ENCODE peak calls at places on chromosomes 5 and 9, in four cellular contexts. N, P, Z and D are unnamed samples.

GRCh38 chr5:156913719-156914370 is 49.2 kb downstream of the TIMD4 start:
- DNase-seq in Z (no peak), P (peak), N (no peak), D (peak)

GRCh38 chr5:3996871-3997410 is 401.3 kb downstream of the IRX1 start:
- DNase-seq in P (no peak), Z (no peak), N (no peak), D (no peak)

GRCh38 chr9:6667633-6668280 is 22.2 kb upstream of the GLDC start:
- DNase-seq in P (no peak), Z (peak), N (peak), D (no peak)

GRCh38 chr9:135134253-135135028 is 47.0 kb downstream of the OLFM1 start:
- DNase-seq in N (no peak), P (no peak), Z (peak), D (no peak)

GRCh38 chr5:65951330-65951729 is 25.0 kb downstream of the ERBIN start:
- DNase-seq in P (no peak), Z (no peak), N (no peak), D (no peak)

GRCh38 chr9:87959916-87960581 is 14.3 kb downstream of the CDK20 start:
- DNase-seq in N (no peak), Z (no peak), P (no peak), D (no peak)

GRCh38 chr5:148848378-148849031 is 22.1 kb downstream of the ADRB2 start:
- DNase-seq in N (no peak), P (no peak), Z (no peak), D (no peak)

GRCh38 chr5:140882591-140882899 is 621 bp downstream of the PCDHA13 start:
- DNase-seq in P (no peak), Z (peak), N (no peak), D (peak)

GRCh38 chr5:67165524-67166459 is 30.8 kb downstream of the CD180 start:
- DNase-seq in P (no peak), N (peak), Z (peak), D (peak)

GRCh38 chr9:5608298-5609254 is 20.3 kb upstream of the RIC1 start:
- DNase-seq in Z (no peak), P (no peak), N (no peak), D (no peak)

GRCh38 chr5:38765461-38765861 is 80.4 kb upstream of the OSMR start:
- DNase-seq in N (no peak), P (no peak), Z (no peak), D (no peak)

GRCh38 chr5:91885291-91886265 is 502.5 kb upstream of the ARRDC3 start:
- DNase-seq in Z (no peak), P (no peak), N (no peak), D (no peak)

GRCh38 chr5:153835891-153836515 is 202.7 kb downstream of the FAM114A2 start:
- DNase-seq in N (no peak), Z (peak), P (no peak), D (no peak)

GRCh38 chr5:100852051-100852450 is 51.0 kb downstream of the ST8SIA4 start:
- DNase-seq in P (no peak), N (no peak), Z (no peak), D (no peak)

GRCh38 chr5:149936044-149936699 is 8.4 kb downstream of the PDE6A start:
- DNase-seq in P (no peak), Z (no peak), N (no peak), D (no peak)

GRCh38 chr9:131395027-131395744 is 1.3 kb downstream of the PRRC2B start:
- DNase-seq in N (peak), P (peak), Z (no peak), D (peak)

GRCh38 chr9:131478421-131478868 is 24.3 kb upstream of the POMT1 start:
- DNase-seq in Z (peak), N (peak), P (no peak), D (peak)

GRCh38 chr5:10353241-10354047 is at the start of gene MARCHF6:
- DNase-seq in P (peak), Z (peak), N (peak), D (peak)

GRCh38 chr9:131625848-131626670 is 80.7 kb downstream of the PRRT1B start:
- DNase-seq in Z (peak), N (no peak), P (no peak), D (no peak)

GRCh38 chr5:36202521-36202961 is 39.2 kb downstream of the NADK2 start:
- DNase-seq in Z (no peak), P (no peak), N (no peak), D (no peak)

GRCh38 chr9:137156567-137157375 is 13.1 kb downstream of the LRRC26 start:
- DNase-seq in N (peak), Z (peak), P (no peak), D (peak)

GRCh38 chr5:149028161-149028560 is 34.7 kb downstream of the SH3TC2 start:
- DNase-seq in N (no peak), Z (no peak), P (no peak), D (no peak)

DNA sequence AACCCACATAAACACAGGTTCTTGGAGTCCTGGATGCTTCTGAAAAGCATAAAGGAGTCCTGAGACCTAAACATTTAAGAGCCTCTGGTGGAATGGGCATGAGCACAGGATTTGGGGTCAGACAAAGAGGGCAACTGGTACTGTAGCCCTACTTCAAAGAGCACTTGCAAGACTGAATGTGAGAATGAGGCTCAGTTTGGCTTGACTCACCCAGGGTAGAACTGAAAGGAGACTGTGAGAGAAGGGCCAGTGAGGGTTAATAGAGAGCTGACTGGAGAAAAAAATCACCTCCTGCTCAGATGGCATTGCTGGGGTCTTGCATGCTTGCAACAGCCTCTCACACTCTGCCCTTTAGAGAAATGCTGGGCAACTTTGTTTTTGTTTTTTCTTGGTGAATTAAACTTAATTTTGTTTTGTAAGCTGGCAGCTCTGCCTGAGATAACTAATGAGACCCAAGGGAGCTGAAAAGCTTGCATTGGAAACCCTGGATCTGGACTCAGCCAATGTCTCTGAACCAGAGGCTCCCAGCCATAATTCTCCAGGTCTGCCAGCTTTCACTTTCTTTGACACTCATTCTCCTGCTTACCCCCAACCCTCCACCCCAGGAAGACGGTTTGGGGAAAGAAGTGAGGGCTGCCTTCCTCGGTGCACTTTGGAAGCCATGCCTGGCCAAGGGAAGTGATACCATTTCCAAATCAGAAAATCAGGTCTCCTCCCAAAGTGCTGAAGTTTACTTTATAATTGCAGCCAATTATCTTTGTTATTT is 161.1 kb upstream of the PANK3 start:
- DNase-seq in Z (no peak), P (no peak), N (no peak), D (no peak)
- TF ChIP-seq USF1 in Z (no peak), P (no peak), N (no peak), D (no peak)

GRCh38 chr9:12933957-12934356 is 159.1 kb downstream of the LURAP1L start:
- DNase-seq in Z (no peak), N (no peak), P (no peak), D (no peak)
- TF ChIP-seq USF1 in Z (no peak), N (no peak), P (no peak), D (no peak)

DNA sequence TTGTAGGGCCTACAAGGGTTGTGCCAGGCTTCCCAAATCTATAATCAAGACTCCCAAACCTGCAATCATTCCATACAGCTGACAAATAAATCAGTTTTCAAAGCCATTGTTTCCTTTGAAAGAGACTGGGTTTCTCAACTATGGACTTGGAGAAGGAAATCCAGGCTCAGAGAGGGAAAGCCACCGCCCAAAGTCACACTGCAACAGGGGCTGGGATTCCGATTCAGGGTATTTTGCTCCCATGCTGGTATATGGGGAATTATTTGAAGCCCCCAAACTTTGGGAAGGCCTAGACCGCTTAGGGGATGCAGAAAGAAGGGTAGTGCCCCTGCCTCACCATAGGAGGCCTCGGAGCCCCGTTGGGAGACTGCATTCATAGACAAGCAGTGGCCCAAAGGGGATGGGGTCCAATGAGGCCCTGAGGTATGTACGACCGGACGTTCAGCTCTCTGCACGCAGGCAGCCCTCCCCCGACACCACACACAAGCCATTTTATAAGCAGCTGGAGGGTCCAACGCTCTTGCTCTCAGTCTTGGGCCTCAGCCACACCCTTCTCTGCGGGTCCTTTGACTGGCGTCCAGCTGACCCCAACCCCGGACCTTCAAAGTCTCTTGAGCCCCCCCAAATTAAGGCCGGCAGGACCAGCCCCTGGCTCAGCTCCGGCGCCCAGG is 712 bp downstream of the ANXA6 start:
- DNase-seq in N (no peak), P (no peak), Z (peak), D (peak)
- TF ChIP-seq USF1 in N (no peak), P (no peak), Z (no peak), D (no peak)

DNA sequence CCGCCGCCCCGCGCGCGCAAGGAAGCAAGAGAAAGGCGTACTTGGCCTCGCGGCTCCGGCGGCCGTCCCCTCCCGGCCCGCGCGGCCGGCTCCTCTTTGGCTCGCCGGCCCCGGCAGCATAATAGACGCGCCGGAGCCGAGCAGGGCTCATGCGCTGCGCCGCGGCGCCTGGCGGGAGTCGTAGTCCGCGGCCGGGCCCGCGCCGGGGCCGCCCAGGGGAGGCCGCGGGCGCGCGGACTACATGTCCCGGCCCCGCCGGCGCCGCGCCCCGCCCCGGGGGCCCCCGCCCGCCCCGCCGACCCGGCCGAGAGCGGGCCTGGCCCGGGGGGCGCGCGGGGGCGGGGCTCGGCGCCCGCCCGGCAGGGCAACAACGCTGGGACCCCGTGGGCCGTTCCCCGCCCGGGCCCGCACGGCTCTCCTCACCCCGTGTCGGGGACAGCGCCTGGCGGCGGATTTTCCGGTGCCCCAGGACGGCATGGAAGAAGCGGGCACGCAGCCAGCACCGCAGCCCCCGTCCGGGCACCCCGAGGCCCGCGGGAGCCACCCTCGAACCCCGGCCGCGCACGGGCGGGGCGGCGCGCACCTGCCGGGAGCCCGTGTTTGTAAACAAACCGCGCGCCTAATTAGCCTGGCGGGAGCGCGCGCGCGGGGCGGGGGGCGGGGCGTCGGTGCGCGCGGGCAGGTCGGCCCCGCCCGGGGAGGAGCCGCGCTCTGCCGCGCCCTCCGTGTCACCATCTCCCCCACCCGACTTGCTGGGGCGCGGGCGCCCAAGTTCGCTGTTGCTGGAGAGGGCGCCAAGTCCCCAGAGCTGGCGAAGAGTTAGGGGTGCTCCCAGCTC is at the start of gene BRD3:
- DNase-seq in N (peak), Z (peak), P (peak), D (peak)
- TF ChIP-seq USF1 in N (no peak), Z (no peak), P (no peak), D (no peak)

GRCh38 chr5:31471040-31471439 is 60.9 kb downstream of the DROSHA start:
- DNase-seq in P (no peak), Z (no peak), N (no peak), D (no peak)
- TF ChIP-seq USF1 in P (no peak), Z (no peak), N (no peak), D (no peak)

GRCh38 chr9:126365780-126366179 is 39.2 kb downstream of the MVB12B start:
- DNase-seq in P (no peak), N (no peak), Z (no peak), D (no peak)
- TF ChIP-seq USF1 in P (no peak), N (no peak), Z (no peak), D (no peak)

GRCh38 chr9:114884787-114885452 is 45.5 kb downstream of the TNFSF8 start:
- DNase-seq in Z (no peak), N (no peak), P (no peak), D (no peak)
- TF ChIP-seq USF1 in Z (no peak), N (no peak), P (no peak), D (no peak)